ENCODE peak calls at places on chromosomes 11 and 22, in seven cellular contexts. G is stomach, U is mammary epithelial cell, O is heart right ventricle, D is fibroblast of lung, Y is left ventricle myocardium inferior, R is H1. E is an unnamed sample.
A peak's percentile ranks its signal among the peaks of the same experiment; 100 is the strongest.

GRCh38 chr11:28743101-28743550 is 634.9 kb downstream of the METTL15 start:
- DNase-seq in G (no peak), U (peak; percentile 27), O (no peak), D (peak; percentile 31), Y (no peak), R (no peak), E (no peak)

GRCh38 chr11:116927163-116927772 is 89.8 kb upstream of the APOA1 start:
- DNase-seq in G (no peak), U (no peak), O (no peak), D (no peak), Y (no peak), R (no peak), E (no peak)

GRCh38 chr11:43410394-43410793 is 51.7 kb downstream of the TTC17 start:
- DNase-seq in G (no peak), U (no peak), O (no peak), D (no peak), Y (no peak), R (no peak), E (no peak)

GRCh38 chr22:38316340-38317236 is 645 bp downstream of the CSNK1E start:
- DNase-seq in G (peak; percentile 66), U (peak; percentile 51), O (peak; percentile 76), D (peak; percentile 60), Y (peak; percentile 72), R (no peak), E (peak; percentile 74)

GRCh38 chr11:123406441-123407123 is 23.5 kb upstream of the GRAMD1B start:
- DNase-seq in G (no peak), U (no peak), O (no peak), D (no peak), Y (no peak), R (no peak), E (no peak)

GRCh38 chr11:23226331-23226909 is 366.1 kb upstream of the CCDC179 start:
- DNase-seq in G (no peak), U (peak; percentile 47), O (no peak), D (peak; percentile 36), Y (no peak), R (no peak), E (no peak)

GRCh38 chr11:69291459-69292110 is 2.4 kb upstream of the MYEOV start:
- DNase-seq in G (no peak), U (no peak), O (no peak), D (no peak), Y (no peak), R (no peak), E (no peak)

GRCh38 chr11:1178201-1178885 is 20.6 kb downstream of the MUC5AC start:
- DNase-seq in G (no peak), U (no peak), O (peak; percentile 11), D (no peak), Y (peak; percentile 5), R (no peak), E (no peak)

GRCh38 chr11:2413735-2414579 is 13.4 kb downstream of the TSSC4 start:
- DNase-seq in G (no peak), U (no peak), O (no peak), D (no peak), Y (no peak), R (no peak), E (no peak)

GRCh38 chr11:62353841-62354240 is 16.6 kb downstream of the ASRGL1 start:
- DNase-seq in G (peak; percentile 41), U (no peak), O (no peak), D (no peak), Y (no peak), R (no peak), E (no peak)

GRCh38 chr11:1083621-1084551 is 9.2 kb downstream of the MUC2 start:
- DNase-seq in G (no peak), U (peak; percentile 16), O (peak; percentile 13), D (no peak), Y (peak; percentile 11), R (no peak), E (peak; percentile 64)

GRCh38 chr11:95262994-95263764 is 32.2 kb upstream of the SESN3 start:
- DNase-seq in G (no peak), U (no peak), O (no peak), D (no peak), Y (no peak), R (no peak), E (no peak)

GRCh38 chr22:45891021-45891421 is 85.9 kb downstream of the WNT7B start:
- DNase-seq in G (no peak), U (no peak), O (peak; percentile 7), D (no peak), Y (peak; percentile 16), R (no peak), E (no peak)

GRCh38 chr11:110337570-110338193 is 41.3 kb upstream of the RDX start:
- DNase-seq in G (no peak), U (peak; percentile 76), O (no peak), D (peak; percentile 38), Y (no peak), R (no peak), E (no peak)

GRCh38 chr11:128643661-128644060 is 50.2 kb upstream of the FLI1 start:
- DNase-seq in G (no peak), U (no peak), O (no peak), D (no peak), Y (no peak), R (no peak), E (no peak)

GRCh38 chr22:46948411-46949144 is 186.1 kb downstream of the TBC1D22A start:
- DNase-seq in G (no peak), U (no peak), O (no peak), D (no peak), Y (no peak), R (no peak), E (no peak)

GRCh38 chr22:39656495-39657490 is 86.2 kb downstream of the CACNA1I start:
- DNase-seq in G (no peak), U (no peak), O (no peak), D (no peak), Y (no peak), R (no peak), E (no peak)

GRCh38 chr22:44795701-44796630 is 43.6 kb downstream of the ARHGAP8 start:
- DNase-seq in G (no peak), U (no peak), O (no peak), D (no peak), Y (no peak), R (no peak), E (no peak)

GRCh38 chr22:40463017-40463631 is 92.7 kb downstream of the SGSM3 start:
- DNase-seq in G (no peak), U (no peak), O (no peak), D (no peak), Y (no peak), R (no peak), E (no peak)

GRCh38 chr11:10784229-10785145 is 24.2 kb downstream of the EIF4G2 start:
- DNase-seq in G (no peak), U (no peak), O (peak; percentile 26), D (peak; percentile 70), Y (peak; percentile 28), R (no peak), E (no peak)

GRCh38 chr11:782264-783174 is 5.2 kb upstream of the GATD1 start:
- DNase-seq in G (no peak), U (no peak), O (peak; percentile 15), D (no peak), Y (no peak), R (no peak), E (no peak)

GRCh38 chr11:67466962-67467771 is 1.9 kb downstream of the TMEM134 start:
- DNase-seq in G (no peak), U (no peak), O (no peak), D (no peak), Y (no peak), R (no peak), E (no peak)

GRCh38 chr11:67468056-67468455 is 995 bp downstream of the TMEM134 start:
- DNase-seq in G (peak; percentile 96), U (peak; percentile 92), O (no peak), D (peak; percentile 44), Y (no peak), R (no peak), E (peak; percentile 83)

GRCh38 chr11:67468509-67468834 is 579 bp downstream of the TMEM134 start:
- DNase-seq in G (no peak), U (no peak), O (no peak), D (no peak), Y (no peak), R (no peak), E (no peak)

GRCh38 chr11:67470337-67471002 is 1.4 kb upstream of the TMEM134 start:
- DNase-seq in G (no peak), U (no peak), O (no peak), D (no peak), Y (no peak), R (no peak), E (no peak)

GRCh38 chr11:67468835-67469811 is at the start of gene TMEM134:
- DNase-seq in G (peak; percentile 94), U (peak; percentile 80), O (peak; percentile 94), D (peak; percentile 88), Y (peak; percentile 94), R (peak; percentile 70), E (peak; percentile 90)
- TF ChIP-seq CTCF in G (no peak), U (peak; percentile 24), O (peak; percentile 54), D (peak; percentile 19), Y (peak; percentile 56), R (peak; percentile 63), E (peak; percentile 51)

DNA sequence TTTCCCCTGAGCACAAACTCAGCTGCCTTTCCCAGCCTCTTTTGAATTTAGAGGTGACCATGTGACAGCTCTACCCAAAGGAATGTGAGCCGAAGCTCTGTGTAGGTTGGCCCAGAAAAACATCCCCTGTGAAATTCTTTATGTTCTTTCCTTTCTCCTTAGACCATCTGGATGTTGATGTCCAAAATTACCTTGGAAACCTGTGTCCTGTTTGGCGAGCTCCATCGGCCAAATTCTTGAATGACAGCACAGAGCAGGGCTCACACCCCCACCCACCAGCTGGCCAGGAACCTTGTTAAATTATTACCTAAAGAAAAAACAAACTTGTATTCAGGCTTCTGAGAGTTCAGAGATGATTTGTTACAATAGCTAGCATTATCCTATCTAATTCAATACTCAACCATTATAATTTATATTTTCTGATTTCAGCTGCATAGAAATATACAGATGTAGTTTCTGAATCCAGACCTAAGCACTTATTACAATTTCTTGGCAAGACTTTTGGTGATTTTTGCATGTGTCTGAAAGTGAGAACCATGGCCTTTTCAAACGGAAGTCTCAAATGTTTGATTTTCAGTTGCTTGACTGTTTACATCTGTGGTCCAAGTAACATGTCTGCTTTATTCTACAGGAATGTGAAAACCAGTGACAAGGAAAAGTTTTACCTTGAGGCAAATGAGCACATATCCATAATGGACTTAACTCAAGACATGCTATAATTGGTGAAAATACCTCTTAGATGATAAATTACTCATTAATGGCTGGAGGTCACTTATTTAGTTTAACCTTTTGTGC is 554.2 kb downstream of the NTM start:
- DNase-seq in G (no peak), U (peak; percentile 35), O (no peak), D (peak; percentile 81), Y (no peak), R (no peak), E (no peak)
- H3K4me3 ChIP-seq in G (no peak overlapping the region), U (no peak overlapping the region), O (no peak overlapping the region), D (no peak overlapping the region), Y (no peak overlapping the region), R (no peak overlapping the region), E (no peak overlapping the region)

DNA sequence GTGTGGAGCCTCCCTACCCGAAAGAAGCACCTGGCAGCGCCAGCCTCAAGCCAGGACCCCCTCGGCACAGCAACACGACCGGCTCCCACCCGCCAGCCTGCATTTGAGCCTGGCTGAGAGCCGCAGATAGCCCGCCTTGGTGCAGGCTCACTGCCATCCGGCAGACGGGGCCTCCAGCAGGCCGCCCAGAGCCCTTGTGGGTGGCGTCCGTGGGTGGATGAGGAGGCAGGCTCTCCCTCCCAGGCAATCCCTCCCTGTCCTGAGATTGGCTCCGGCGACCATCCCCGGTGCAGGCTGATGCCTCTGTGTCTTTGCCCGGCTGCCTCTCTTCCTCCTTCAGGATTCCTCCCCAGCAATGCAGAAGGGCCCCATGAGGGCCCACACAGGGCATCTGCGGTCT is 1527.9 kb downstream of the BRD1 start:
- DNase-seq in G (no peak), U (no peak), O (no peak), D (no peak), Y (no peak), R (no peak), E (no peak)
- H3K9me3 ChIP-seq in G (no peaks in the 10 kb centered on the region), U (peaks cover 55% of the 10 kb centered on the region), O (no peaks in the 10 kb centered on the region), D (no peaks in the 10 kb centered on the region), Y (no peaks in the 10 kb centered on the region), R (no peaks in the 10 kb centered on the region), E (no peaks in the 10 kb centered on the region)

GRCh38 chr11:86456075-86456939 is 81.6 kb downstream of the CCDC81 start:
- DNase-seq in G (peak; percentile 87), U (peak; percentile 64), O (peak; percentile 76), D (peak; percentile 63), Y (peak; percentile 82), R (peak; percentile 75), E (peak; percentile 90)
- TF ChIP-seq CTCF in G (no peak), U (peak; percentile 85), O (peak; percentile 94), D (peak; percentile 91), Y (peak; percentile 93), R (peak; percentile 93), E (peak; percentile 92)